ENCODE peak calls at places on chromosomes 12 and 14, in four cellular contexts. One of them, this sample, is unnamed.
A peak's percentile ranks its signal among the peaks of the same experiment; 100 is the strongest.

GRCh38 chr12:3117144-3117581 is 40.0 kb downstream of the TSPAN9 start:
- DNase-seq in neural progenitor cell: no peak
- DNase-seq in ovary: no peak
- DNase-seq in stomach: no peak
- DNase-seq in this sample: no peak

GRCh38 chr14:32136027-32136825 is 59.1 kb downstream of the ARHGAP5 start:
- DNase-seq in neural progenitor cell: no peak
- DNase-seq in stomach: no peak
- DNase-seq in ovary: no peak
- DNase-seq in this sample: no peak

GRCh38 chr14:91063119-91063518 is 2.7 kb upstream of the RPS6KA5 start:
- DNase-seq in neural progenitor cell: no peak
- DNase-seq in stomach: no peak
- DNase-seq in ovary: no peak
- DNase-seq in this sample: no peak

GRCh38 chr12:55972906-55973597 is 826 bp upstream of the RAB5B start:
- DNase-seq in neural progenitor cell: no peak
- DNase-seq in stomach: no peak
- DNase-seq in ovary: no peak
- DNase-seq in this sample: peak; percentile 7

GRCh38 chr12:127820846-127821245 is 446.1 kb upstream of the TMEM132C start:
- DNase-seq in neural progenitor cell: no peak
- DNase-seq in ovary: no peak
- DNase-seq in stomach: no peak
- DNase-seq in this sample: no peak

GRCh38 chr12:65121049-65121955 is at the start of gene WIF1:
- DNase-seq in neural progenitor cell: peak; percentile 76
- DNase-seq in stomach: peak; percentile 45
- DNase-seq in ovary: peak; percentile 17
- DNase-seq in this sample: peak; percentile 23

GRCh38 chr12:115941362-115941761 is 336.1 kb downstream of the MED13L start:
- DNase-seq in ovary: no peak
- DNase-seq in neural progenitor cell: no peak
- DNase-seq in stomach: no peak
- DNase-seq in this sample: no peak

GRCh38 chr14:104139460-104140212 is 1.2 kb downstream of the KIF26A start:
- DNase-seq in stomach: no peak
- DNase-seq in ovary: peak; percentile 27
- DNase-seq in neural progenitor cell: peak; percentile 92
- DNase-seq in this sample: no peak

GRCh38 chr14:92950193-92950540 is 27.2 kb downstream of the CHGA start:
- DNase-seq in stomach: no peak
- DNase-seq in neural progenitor cell: no peak
- DNase-seq in ovary: no peak
- DNase-seq in this sample: no peak

GRCh38 chr14:65637780-65638179 is 225.2 kb downstream of the FUT8 start:
- DNase-seq in neural progenitor cell: no peak
- DNase-seq in stomach: no peak
- DNase-seq in ovary: no peak
- DNase-seq in this sample: no peak

GRCh38 chr14:59093889-59094288 is 94.6 kb upstream of the DAAM1 start:
- DNase-seq in ovary: no peak
- DNase-seq in neural progenitor cell: no peak
- DNase-seq in stomach: no peak
- DNase-seq in this sample: no peak

GRCh38 chr12:103469716-103470115 is 26.1 kb downstream of the C12orf42 start:
- DNase-seq in neural progenitor cell: no peak
- DNase-seq in stomach: no peak
- DNase-seq in ovary: no peak
- DNase-seq in this sample: no peak

GRCh38 chr12:74619886-74620285 is 82.3 kb downstream of the ATXN7L3B start:
- DNase-seq in stomach: peak; percentile 66
- DNase-seq in ovary: no peak
- DNase-seq in neural progenitor cell: no peak
- DNase-seq in this sample: no peak

GRCh38 chr12:14954269-14954668 is 7.1 kb downstream of the ARHGDIB start:
- DNase-seq in stomach: no peak
- DNase-seq in neural progenitor cell: no peak
- DNase-seq in ovary: no peak
- DNase-seq in this sample: no peak

GRCh38 chr14:36068777-36069534 is 107.6 kb downstream of the PTCSC3 start:
- DNase-seq in neural progenitor cell: no peak
- DNase-seq in stomach: no peak
- DNase-seq in ovary: no peak
- DNase-seq in this sample: peak; percentile 30

GRCh38 chr12:1879633-1880032 is 38.8 kb downstream of the CACNA2D4 start:
- DNase-seq in stomach: no peak
- DNase-seq in ovary: no peak
- DNase-seq in neural progenitor cell: no peak
- DNase-seq in this sample: no peak

GRCh38 chr12:12987421-12987820 is 12.6 kb downstream of the HEBP1 start:
- DNase-seq in stomach: no peak
- DNase-seq in ovary: no peak
- DNase-seq in neural progenitor cell: no peak
- DNase-seq in this sample: no peak

GRCh38 chr12:110661337-110661972 is 27.5 kb downstream of the HVCN1 start:
- DNase-seq in neural progenitor cell: no peak
- DNase-seq in stomach: peak; percentile 27
- DNase-seq in ovary: no peak
- DNase-seq in this sample: peak; percentile 21

GRCh38 chr14:90820958-90821357 is 4.7 kb upstream of the TTC7B start:
- DNase-seq in stomach: peak; percentile 43
- DNase-seq in neural progenitor cell: no peak
- DNase-seq in ovary: no peak
- DNase-seq in this sample: no peak

GRCh38 chr12:5168148-5168547 is 124.5 kb downstream of the KCNA5 start:
- DNase-seq in neural progenitor cell: no peak
- DNase-seq in stomach: no peak
- DNase-seq in ovary: no peak
- DNase-seq in this sample: no peak

GRCh38 chr14:76268700-76269099 is 107.2 kb upstream of the ESRRB start:
- DNase-seq in stomach: no peak
- DNase-seq in neural progenitor cell: no peak
- DNase-seq in ovary: no peak
- DNase-seq in this sample: no peak

GRCh38 chr14:95998656-95999055 is 40.5 kb upstream of the C14orf132 start:
- DNase-seq in stomach: no peak
- DNase-seq in ovary: no peak
- DNase-seq in neural progenitor cell: no peak
- DNase-seq in this sample: no peak

GRCh38 chr12:53005215-53005985 is 856 bp upstream of the EIF4B start:
- DNase-seq in ovary: peak; percentile 62
- DNase-seq in neural progenitor cell: peak; percentile 65
- DNase-seq in stomach: no peak
- DNase-seq in this sample: peak; percentile 18

GRCh38 chr12:115840159-115840558 is 437.3 kb downstream of the MED13L start:
- DNase-seq in ovary: no peak
- DNase-seq in stomach: no peak
- DNase-seq in neural progenitor cell: no peak
- DNase-seq in this sample: no peak

GRCh38 chr14:69610859-69611263 is 535 bp upstream of the SUSD6 start:
- DNase-seq in stomach: no peak
- DNase-seq in neural progenitor cell: peak; percentile 41
- DNase-seq in ovary: peak; percentile 30
- DNase-seq in this sample: peak; percentile 43
- H3K4me1 ChIP-seq in stomach: peaks cover 42% of the 10 kb centered on the region
- H3K4me1 ChIP-seq in neural progenitor cell: peaks cover 55% of the 10 kb centered on the region
- H3K4me1 ChIP-seq in ovary: peaks cover 12% of the 10 kb centered on the region
- H3K4me1 ChIP-seq in this sample: peaks cover 44% of the 10 kb centered on the region

GRCh38 chr14:102778616-102779351 is 1.5 kb downstream of the TRAF3 start:
- DNase-seq in ovary: no peak
- DNase-seq in neural progenitor cell: no peak
- DNase-seq in stomach: no peak
- DNase-seq in this sample: no peak

GRCh38 chr14:102779574-102780315 is 2.5 kb downstream of the TRAF3 start:
- DNase-seq in stomach: no peak
- DNase-seq in ovary: no peak
- DNase-seq in neural progenitor cell: no peak
- DNase-seq in this sample: no peak

GRCh38 chr14:102777711-102778615 is 714 bp downstream of the TRAF3 start:
- DNase-seq in neural progenitor cell: peak; percentile 44
- DNase-seq in stomach: no peak
- DNase-seq in ovary: peak; percentile 49
- DNase-seq in this sample: peak; percentile 26

GRCh38 chr14:102782974-102783373 is 5.7 kb downstream of the TRAF3 start:
- DNase-seq in neural progenitor cell: no peak
- DNase-seq in stomach: no peak
- DNase-seq in ovary: no peak
- DNase-seq in this sample: no peak

DNA sequence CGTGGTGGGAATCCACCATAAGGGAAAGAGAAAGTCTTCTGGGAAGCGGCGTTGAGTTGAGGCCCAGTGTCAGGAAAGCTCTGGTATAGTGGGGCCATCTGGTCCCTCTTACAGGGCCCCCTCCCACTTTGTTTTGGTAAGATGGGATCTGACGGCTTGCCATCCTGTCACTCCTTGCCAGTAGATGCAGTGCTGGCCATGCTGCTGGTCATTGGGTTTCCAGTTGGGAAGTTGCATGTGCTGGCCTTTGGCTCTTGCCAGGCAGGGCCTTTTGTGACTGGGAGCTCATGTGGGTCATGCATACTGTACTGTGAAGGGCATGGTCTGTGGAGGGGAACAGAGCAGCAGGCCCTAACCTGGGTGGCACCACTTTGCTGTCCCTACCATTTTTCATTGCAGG is 3.8 kb downstream of the TRAF3 start:
- DNase-seq in ovary: no peak
- DNase-seq in neural progenitor cell: no peak
- DNase-seq in stomach: no peak
- DNase-seq in this sample: no peak
- H3K4me1 ChIP-seq in ovary: no peaks in the 10 kb centered on the region
- H3K4me1 ChIP-seq in neural progenitor cell: peaks cover 10% of the 10 kb centered on the region
- H3K4me1 ChIP-seq in stomach: no peaks in the 10 kb centered on the region
- H3K4me1 ChIP-seq in this sample: peaks cover 8% of the 10 kb centered on the region

GRCh38 chr12:113086249-113087164 is 30.0 kb downstream of the DTX1 start:
- DNase-seq in neural progenitor cell: no peak
- DNase-seq in stomach: no peak
- DNase-seq in ovary: no peak
- DNase-seq in this sample: peak; percentile 87

GRCh38 chr12:113082486-113083148 is 26.1 kb downstream of the DTX1 start:
- DNase-seq in neural progenitor cell: no peak
- DNase-seq in stomach: no peak
- DNase-seq in ovary: no peak
- DNase-seq in this sample: no peak

GRCh38 chr12:113087193-113087592 is 30.7 kb downstream of the DTX1 start:
- DNase-seq in ovary: no peak
- DNase-seq in stomach: no peak
- DNase-seq in neural progenitor cell: no peak
- DNase-seq in this sample: no peak

GRCh38 chr12:113081785-113082296 is 25.3 kb downstream of the DTX1 start:
- DNase-seq in stomach: no peak
- DNase-seq in ovary: no peak
- DNase-seq in neural progenitor cell: no peak
- DNase-seq in this sample: no peak

DNA sequence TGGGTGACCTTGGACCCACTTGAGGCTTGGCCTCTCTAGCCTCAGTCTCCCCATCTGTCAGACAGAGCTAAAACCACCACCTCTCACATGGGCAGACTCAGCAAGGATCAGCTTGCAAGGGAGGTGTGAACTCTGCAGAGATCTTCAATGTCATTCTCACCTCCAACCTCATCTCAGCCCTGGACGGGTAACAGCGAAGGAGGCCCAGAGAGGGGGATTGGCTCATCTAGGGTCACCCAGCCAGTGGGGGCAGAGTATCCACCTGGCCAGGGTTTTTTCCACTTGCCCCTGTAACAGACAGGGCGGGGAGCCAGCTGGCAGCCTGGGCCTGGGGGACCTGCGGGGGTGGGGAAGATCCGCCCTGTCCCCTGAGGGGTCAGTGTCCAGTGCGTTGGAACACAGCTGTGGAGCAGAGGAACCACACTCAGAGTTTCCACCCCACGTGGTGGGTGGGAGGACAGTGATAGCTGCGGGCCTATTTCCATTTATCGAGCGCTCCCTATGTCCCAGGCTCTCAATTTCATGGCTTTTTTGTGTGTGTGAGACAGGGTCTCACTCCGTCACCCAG is 27.4 kb downstream of the DTX1 start:
- DNase-seq in neural progenitor cell: no peak
- DNase-seq in stomach: no peak
- DNase-seq in ovary: no peak
- DNase-seq in this sample: peak; percentile 47
- H3K4me1 ChIP-seq in neural progenitor cell: no peaks in the 10 kb centered on the region
- H3K4me1 ChIP-seq in stomach: no peaks in the 10 kb centered on the region
- H3K4me1 ChIP-seq in ovary: no peaks in the 10 kb centered on the region
- H3K4me1 ChIP-seq in this sample: peaks cover 8% of the 10 kb centered on the region

DNA sequence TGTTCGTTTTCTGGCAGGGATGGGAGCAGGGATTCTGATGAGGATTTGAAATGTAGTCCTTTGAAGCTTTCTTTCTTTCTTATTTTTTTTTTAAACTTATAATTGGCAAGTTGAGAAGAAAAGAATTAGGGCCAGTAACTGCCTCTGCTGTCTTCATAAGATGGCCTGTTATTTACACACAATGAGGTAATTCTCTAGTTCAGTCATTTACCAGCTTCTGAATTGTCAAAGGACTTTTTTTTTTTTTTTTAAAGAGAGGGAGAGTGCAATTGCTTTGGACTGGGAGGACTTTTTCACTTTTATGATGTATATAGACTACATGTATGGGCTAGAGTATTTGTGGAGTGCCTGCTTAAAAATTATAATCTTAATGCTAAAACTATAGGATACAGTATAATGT is 29.1 kb downstream of the PALS1 start:
- DNase-seq in neural progenitor cell: no peak
- DNase-seq in stomach: no peak
- DNase-seq in ovary: no peak
- DNase-seq in this sample: no peak
- H3K4me1 ChIP-seq in neural progenitor cell: peaks cover 40% of the 10 kb centered on the region
- H3K4me1 ChIP-seq in stomach: peaks cover 17% of the 10 kb centered on the region
- H3K4me1 ChIP-seq in ovary: peaks cover 2% of the 10 kb centered on the region
- H3K4me1 ChIP-seq in this sample: peaks cover 32% of the 10 kb centered on the region

GRCh38 chr14:68636597-68636996 is 156.3 kb downstream of the ZFP36L1 start:
- DNase-seq in stomach: no peak
- DNase-seq in ovary: no peak
- DNase-seq in neural progenitor cell: no peak
- DNase-seq in this sample: peak; percentile 30
- H3K4me1 ChIP-seq in stomach: peaks cover 41% of the 10 kb centered on the region
- H3K4me1 ChIP-seq in ovary: peaks cover 18% of the 10 kb centered on the region
- H3K4me1 ChIP-seq in neural progenitor cell: peaks cover 24% of the 10 kb centered on the region
- H3K4me1 ChIP-seq in this sample: peaks cover 52% of the 10 kb centered on the region

This sample was measured in thyroid gland.